ENCODE peak calls at places on chromosomes 2 and 18, in five cellular contexts. R is activated naive CD4-positive, alpha-beta T cell; M is EL; C is NCI-H345; E is GM23248. H is an unnamed sample.

GRCh38 chr2:218374795-218375194 is 7.3 kb upstream of the SLC11A1 start:
- DNase-seq in R (no peak), M (no peak), C (no peak), E (no peak), H (no peak)

GRCh38 chr2:18885457-18885856 is 296.1 kb upstream of the NT5C1B start:
- DNase-seq in R (no peak), M (no peak), C (no peak), E (no peak), H (no peak)

GRCh38 chr2:46208766-46209165 is 88.4 kb upstream of the EPAS1 start:
- DNase-seq in R (no peak), M (no peak), C (no peak), E (no peak), H (no peak)

GRCh38 chr18:8798996-8799395 is 93.6 kb downstream of the MTCL1 start:
- DNase-seq in R (no peak), M (peak; percentile 47), C (no peak), E (peak; percentile 63), H (no peak)

GRCh38 chr18:67132919-67133318 is 383.6 kb downstream of the DSEL start:
- DNase-seq in R (no peak), M (no peak), C (peak; percentile 62), E (no peak), H (no peak)

GRCh38 chr2:10831387-10831985 is 18.9 kb upstream of the PDIA6 start:
- DNase-seq in R (no peak), M (no peak), C (no peak), E (peak; percentile 7), H (no peak)

GRCh38 chr2:200603972-200604371 is 18.2 kb downstream of the AOX1 start:
- DNase-seq in R (no peak), M (peak; percentile 84), C (no peak), E (peak; percentile 77), H (no peak)

GRCh38 chr18:49189772-49190171 is 239.0 kb upstream of the SMAD7 start:
- DNase-seq in R (no peak), M (peak; percentile 16), C (no peak), E (peak; percentile 53), H (no peak)

GRCh38 chr2:74481961-74482800 is 617 bp downstream of the CCDC142 start:
- DNase-seq in R (no peak), M (peak; percentile 33), C (peak; percentile 68), E (peak; percentile 70), H (no peak)

GRCh38 chr2:188474316-188474715 is 182.6 kb downstream of the GULP1 start:
- DNase-seq in R (no peak), M (no peak), C (no peak), E (no peak), H (no peak)

GRCh38 chr2:215772634-215773563 is 240.5 kb downstream of the MREG start:
- DNase-seq in R (no peak), M (no peak), C (no peak), E (peak; percentile 75), H (no peak)

GRCh38 chr2:224492531-224492930 is 90.6 kb upstream of the FAM124B start:
- DNase-seq in R (no peak), M (no peak), C (no peak), E (no peak), H (no peak)

GRCh38 chr18:74732380-74732779 is 134.7 kb downstream of the ZNF407 start:
- DNase-seq in R (no peak), M (no peak), C (no peak), E (no peak), H (no peak)

GRCh38 chr2:214135966-214136365 is 274.9 kb upstream of the VWC2L start:
- DNase-seq in R (no peak), M (peak; percentile 17), C (no peak), E (peak; percentile 49), H (no peak)

GRCh38 chr18:61822879-61823278 is 69.9 kb downstream of the RNF152 start:
- DNase-seq in R (no peak), M (no peak), C (no peak), E (no peak), H (no peak)

GRCh38 chr2:175010848-175011254 is 5.7 kb upstream of the CHN1 start:
- DNase-seq in R (no peak), M (no peak), C (peak; percentile 92), E (no peak), H (no peak)

GRCh38 chr2:26542194-26542455 is 64.2 kb upstream of the OTOF start:
- DNase-seq in R (no peak), M (no peak), C (peak; percentile 86), E (no peak), H (no peak)

GRCh38 chr2:136207030-136207623 is 89.2 kb upstream of the CXCR4 start:
- DNase-seq in R (no peak), M (no peak), C (no peak), E (no peak), H (no peak)

GRCh38 chr2:172510083-172510482 is 45.8 kb upstream of the PDK1 start:
- DNase-seq in R (no peak), M (no peak), C (no peak), E (no peak), H (no peak)

GRCh38 chr2:43225788-43226557 is 433 bp downstream of the ZFP36L2 start:
- DNase-seq in R (peak; percentile 57), M (peak; percentile 61), C (no peak), E (peak; percentile 85), H (no peak)

GRCh38 chr2:2580341-2580740 is 249.3 kb upstream of the MYT1L start:
- DNase-seq in R (no peak), M (no peak), C (no peak), E (no peak), H (no peak)

H was measured in GOT3.